ENCODE peak calls at places on chromosomes 2 and 18, in eight cellular contexts. U is stimulated activated CD4-positive, alpha-beta T cell treated with anti-CD3 and anti-CD28 coated beads, Interleukin-12 subunit alpha, Interleukin-12 subunit beta, amount 100 ng/mL, for 48 hours; W is left ventricle myocardium inferior; Y is keratinocyte; V is activated T-cell treated with anti-CD3 and anti-CD28 coated beads for 1 hour; Z is NCI-H2029 treated with DMSO at 0.1 percent for 48 hours; Q is fibroblast of lung; L is amniotic stem cell. H is an unnamed sample.

GRCh38 chr18:36889316-36889715 is 60.4 kb downstream of the KIAA1328 start:
- DNase-seq in U (no peak), W (no peak), Y (no peak), V (no peak), Z (no peak), Q (no peak), L (no peak), H (no peak)

GRCh38 chr2:22276696-22277095 is 1108.3 kb upstream of the KLHL29 start:
- DNase-seq in U (no peak), W (no peak), Y (no peak), V (no peak), Z (no peak), Q (no peak), L (no peak), H (no peak)

GRCh38 chr2:193502363-193503035 is 1307.8 kb upstream of the TMEFF2 start:
- DNase-seq in U (no peak), W (no peak), Y (no peak), V (no peak), Z (peak), Q (no peak), L (no peak), H (no peak)

GRCh38 chr2:239177908-239178307 is 222.9 kb downstream of the HDAC4 start:
- DNase-seq in U (no peak), W (peak), Y (no peak), V (no peak), Z (no peak), Q (no peak), L (no peak), H (peak)

GRCh38 chr2:33272001-33272400 is 204.4 kb upstream of the RASGRP3 start:
- DNase-seq in U (peak), W (no peak), Y (no peak), V (no peak), Z (no peak), Q (peak), L (no peak), H (no peak)

GRCh38 chr2:227154976-227155375 is 9.0 kb downstream of the COL4A4 start:
- DNase-seq in U (no peak), W (peak), Y (no peak), V (no peak), Z (no peak), Q (peak), L (no peak), H (peak)

GRCh38 chr2:74188018-74188601 is 9.4 kb upstream of the MOB1A start:
- DNase-seq in U (no peak), W (no peak), Y (peak), V (no peak), Z (no peak), Q (peak), L (no peak), H (no peak)

GRCh38 chr2:174334781-174335604 is at the start of gene SP9:
- DNase-seq in U (no peak), W (no peak), Y (no peak), V (no peak), Z (no peak), Q (peak), L (no peak), H (no peak)

GRCh38 chr2:100761365-100761764 is 58.6 kb upstream of the NPAS2 start:
- DNase-seq in U (no peak), W (no peak), Y (no peak), V (no peak), Z (peak), Q (no peak), L (no peak), H (no peak)

GRCh38 chr2:218418717-218419458 is at the start of gene VIL1:
- DNase-seq in U (no peak), W (no peak), Y (no peak), V (no peak), Z (no peak), Q (no peak), L (no peak), H (no peak)

GRCh38 chr18:69689081-69689759 is 258.5 kb downstream of the CD226 start:
- DNase-seq in U (no peak), W (no peak), Y (no peak), V (no peak), Z (no peak), Q (peak), L (no peak), H (no peak)

GRCh38 chr2:161090401-161090800 is 69.8 kb upstream of the TANK start:
- DNase-seq in U (no peak), W (no peak), Y (no peak), V (no peak), Z (no peak), Q (no peak), L (no peak), H (no peak)

GRCh38 chr2:237171396-237171795 is 85.7 kb downstream of the COPS8 start:
- DNase-seq in U (no peak), W (no peak), Y (no peak), V (no peak), Z (no peak), Q (peak), L (peak), H (no peak)

GRCh38 chr2:86298411-86299390 is 38.7 kb downstream of the REEP1 start:
- DNase-seq in U (no peak), W (no peak), Y (no peak), V (no peak), Z (no peak), Q (no peak), L (no peak), H (no peak)

GRCh38 chr2:46372475-46372874 is 75.3 kb downstream of the EPAS1 start:
- DNase-seq in U (no peak), W (no peak), Y (no peak), V (no peak), Z (no peak), Q (no peak), L (no peak), H (no peak)

GRCh38 chr2:69380072-69380917 is 6.7 kb downstream of the GFPT1 start:
- DNase-seq in U (no peak), W (no peak), Y (no peak), V (no peak), Z (no peak), Q (no peak), L (no peak), H (no peak)

GRCh38 chr2:176518823-176519222 is 249.6 kb downstream of the MTX2 start:
- DNase-seq in U (no peak), W (peak), Y (no peak), V (no peak), Z (no peak), Q (no peak), L (no peak), H (peak)

GRCh38 chr2:71129114-71129890 is 727 bp downstream of the MCEE start:
- DNase-seq in U (no peak), W (no peak), Y (peak), V (no peak), Z (no peak), Q (peak), L (no peak), H (no peak)

GRCh38 chr18:54222922-54223567 is 1.4 kb downstream of the MBD2 start:
- DNase-seq in U (peak), W (no peak), Y (no peak), V (no peak), Z (no peak), Q (no peak), L (no peak), H (no peak)

GRCh38 chr2:165778653-165779451 is 15.2 kb downstream of the GALNT3 start:
- DNase-seq in U (no peak), W (no peak), Y (no peak), V (no peak), Z (no peak), Q (no peak), L (no peak), H (no peak)

GRCh38 chr2:25618676-25619075 is 54.7 kb downstream of the DTNB start:
- DNase-seq in U (no peak), W (no peak), Y (peak), V (no peak), Z (peak), Q (peak), L (no peak), H (no peak)

GRCh38 chr18:35158728-35159443 is 81.9 kb upstream of the ZNF397 start:
- DNase-seq in U (peak), W (no peak), Y (no peak), V (no peak), Z (no peak), Q (no peak), L (no peak), H (no peak)

GRCh38 chr2:197929008-197929885 is 124.9 kb downstream of the PLCL1 start:
- DNase-seq in U (no peak), W (no peak), Y (no peak), V (no peak), Z (no peak), Q (no peak), L (no peak), H (no peak)

GRCh38 chr18:66764225-66764624 is 160.3 kb upstream of the CDH19 start:
- DNase-seq in U (no peak), W (peak), Y (no peak), V (no peak), Z (no peak), Q (no peak), L (no peak), H (peak)

GRCh38 chr2:197251576-197251975 is 59.0 kb downstream of the ANKRD44 start:
- DNase-seq in U (no peak), W (no peak), Y (no peak), V (no peak), Z (no peak), Q (peak), L (no peak), H (no peak)

GRCh38 chr2:225994748-225995405 is 595.4 kb downstream of the NYAP2 start:
- DNase-seq in U (no peak), W (no peak), Y (no peak), V (no peak), Z (no peak), Q (peak), L (no peak), H (no peak)

GRCh38 chr18:7303751-7304370 is 73.0 kb downstream of the LRRC30 start:
- DNase-seq in U (no peak), W (no peak), Y (no peak), V (no peak), Z (no peak), Q (no peak), L (no peak), H (no peak)

GRCh38 chr2:119753041-119753929 is 6.4 kb upstream of the PTPN4 start:
- DNase-seq in U (peak), W (no peak), Y (no peak), V (no peak), Z (peak), Q (peak), L (peak), H (no peak)